ENCODE peak calls at places on chromosomes 5 and 9, in six cellular contexts. L is BJ, T is HFF-Myc, D is iPS DF 6.9, C is omental fat pad, S is epithelial cell of esophagus. Z is an unnamed sample.

GRCh38 chr5:34452170-34452828 is 203.8 kb upstream of the RAI14 start:
- DNase-seq in L (no peak), T (no peak), D (peak), C (no peak), S (peak), Z (no peak)

GRCh38 chr9:72791436-72791835 is 161.4 kb downstream of the ALDH1A1 start:
- DNase-seq in L (no peak), T (no peak), D (no peak), C (no peak), S (no peak), Z (no peak)

GRCh38 chr5:172646716-172647285 is 5.7 kb downstream of the NEURL1B start:
- DNase-seq in L (no peak), T (no peak), D (no peak), C (no peak), S (peak), Z (peak)

GRCh38 chr5:83443539-83443938 is 28.0 kb upstream of the VCAN start:
- DNase-seq in L (no peak), T (no peak), D (no peak), C (no peak), S (no peak), Z (no peak)

GRCh38 chr9:120917989-120918630 is 8.5 kb downstream of the TRAF1 start:
- DNase-seq in L (no peak), T (no peak), D (no peak), C (no peak), S (no peak), Z (no peak)

GRCh38 chr5:151699071-151699901 is 12.6 kb upstream of the SPARC start:
- DNase-seq in L (peak), T (peak), D (no peak), C (peak), S (peak), Z (peak)

GRCh38 chr5:54309237-54309636 is 1.1 kb downstream of the ARL15 start:
- DNase-seq in L (no peak), T (no peak), D (no peak), C (no peak), S (peak), Z (no peak)

GRCh38 chr5:97839338-97840081 is 656.5 kb upstream of the RIOK2 start:
- DNase-seq in L (peak), T (peak), D (no peak), C (no peak), S (peak), Z (no peak)

GRCh38 chr5:139474815-139475791 is 4.3 kb downstream of the SMIM33 start:
- DNase-seq in L (peak), T (no peak), D (no peak), C (no peak), S (peak), Z (no peak)

GRCh38 chr5:129670944-129671343 is 77.0 kb upstream of the MINAR2 start:
- DNase-seq in L (peak), T (peak), D (no peak), C (no peak), S (peak), Z (no peak)

GRCh38 chr9:113536483-113537226 is 73.1 kb downstream of the RGS3 start:
- DNase-seq in L (no peak), T (no peak), D (no peak), C (no peak), S (no peak), Z (no peak)

GRCh38 chr5:143714629-143715028 is 97.3 kb upstream of the HMHB1 start:
- DNase-seq in L (no peak), T (no peak), D (no peak), C (no peak), S (peak), Z (no peak)

GRCh38 chr9:77597057-77597456 is 51.1 kb downstream of the GNA14 start:
- DNase-seq in L (no peak), T (no peak), D (no peak), C (no peak), S (no peak), Z (no peak)

GRCh38 chr9:68552700-68553099 is 12.0 kb upstream of the TMEM252 start:
- DNase-seq in L (peak), T (no peak), D (no peak), C (no peak), S (peak), Z (no peak)

GRCh38 chr5:168865973-168866372 is 286.8 kb upstream of the PANK3 start:
- DNase-seq in L (no peak), T (no peak), D (no peak), C (no peak), S (no peak), Z (no peak)

GRCh38 chr5:119743927-119744326 is 114.6 kb downstream of the FAM170A start:
- DNase-seq in L (no peak), T (peak), D (peak), C (no peak), S (peak), Z (peak)

GRCh38 chr5:176611435-176611834 is 1.5 kb upstream of the GPRIN1 start:
- DNase-seq in L (peak), T (peak), D (no peak), C (peak), S (peak), Z (peak)

GRCh38 chr9:29826421-29826820 is 2253.1 kb upstream of the C9orf72 start:
- DNase-seq in L (no peak), T (no peak), D (no peak), C (no peak), S (no peak), Z (no peak)

GRCh38 chr9:107606149-107606790 is 116.7 kb upstream of the KLF4 start:
- DNase-seq in L (no peak), T (no peak), D (no peak), C (no peak), S (no peak), Z (no peak)

GRCh38 chr9:107638922-107639321 is 149.4 kb upstream of the KLF4 start:
- DNase-seq in L (peak), T (peak), D (no peak), C (no peak), S (no peak), Z (no peak)

GRCh38 chr5:39176740-39177628 is 42.4 kb downstream of the FYB1 start:
- DNase-seq in L (no peak), T (no peak), D (no peak), C (no peak), S (no peak), Z (no peak)

GRCh38 chr5:136729901-136730355 is 364.6 kb upstream of the TRPC7 start:
- DNase-seq in L (peak), T (peak), D (no peak), C (no peak), S (peak), Z (no peak)

GRCh38 chr5:73103885-73104284 is 16.5 kb upstream of the TMEM171 start:
- DNase-seq in L (no peak), T (no peak), D (no peak), C (no peak), S (no peak), Z (no peak)

GRCh38 chr5:107682533-107682932 is 11.8 kb upstream of the EFNA5 start:
- DNase-seq in L (no peak), T (no peak), D (no peak), C (no peak), S (no peak), Z (no peak)

GRCh38 chr5:151155777-151156731 is 1.5 kb downstream of the ANXA6 start:
- DNase-seq in L (no peak), T (no peak), D (no peak), C (no peak), S (no peak), Z (peak)

GRCh38 chr9:5851445-5851844 is 18.5 kb upstream of the ERMP1 start:
- DNase-seq in L (no peak), T (no peak), D (no peak), C (no peak), S (peak), Z (no peak)

GRCh38 chr9:4984171-4984570 is 901 bp upstream of the JAK2 start:
- DNase-seq in L (no peak), T (no peak), D (no peak), C (no peak), S (no peak), Z (peak)

GRCh38 chr5:61624966-61625681 is 293.1 kb downstream of the ZSWIM6 start:
- DNase-seq in L (no peak), T (no peak), D (no peak), C (no peak), S (no peak), Z (no peak)

GRCh38 chr5:165209101-165209727 is 1703.8 kb downstream of the MAT2B start:
- DNase-seq in L (no peak), T (no peak), D (no peak), C (no peak), S (peak), Z (peak)